ENCODE peak calls at places on chromosome 15, in five cellular contexts. Z is fibroblast of lung; S is effector memory CD4-positive, alpha-beta T cell; E is breast epithelium; D is aorta. M is an unnamed sample. For H3K4me1, the result is how much of the 10 kb centered on the place peaks cover.

GRCh38 chr15:66774001-66774814 is 72.2 kb downstream of the SMAD6 start:
- DNase-seq in S (no peak), D (peak), E (peak), Z (peak), M (peak)

GRCh38 chr15:22257668-22258401 is 177.5 kb downstream of the OR4M2 start:
- DNase-seq in S (no peak), Z (no peak), E (no peak), D (no peak), M (no peak)

GRCh38 chr15:73051402-73051810 is 857 bp upstream of the NEO1 start:
- DNase-seq in E (peak), D (no peak), S (no peak), Z (no peak), M (peak)

GRCh38 chr15:73727330-73728018 is 25.7 kb downstream of the INSYN1 start:
- DNase-seq in Z (peak), E (no peak), D (no peak), S (no peak), M (no peak)

GRCh38 chr15:32857732-32858131 is 139.9 kb downstream of the GREM1 start:
- DNase-seq in E (no peak), S (no peak), D (no peak), Z (no peak), M (no peak)

GRCh38 chr15:67184208-67184925 is 70.1 kb downstream of the AAGAB start:
- DNase-seq in Z (no peak), D (no peak), S (no peak), E (no peak), M (no peak)

GRCh38 chr15:100680726-100681125 is 78.3 kb downstream of the ASB7 start:
- DNase-seq in S (no peak), D (no peak), E (no peak), Z (no peak), M (no peak)

GRCh38 chr15:67641453-67641852 is 99.0 kb downstream of the MAP2K5 start:
- DNase-seq in D (no peak), E (no peak), Z (no peak), S (no peak), M (no peak)

GRCh38 chr15:68106656-68107055 is 52.5 kb downstream of the PIAS1 start:
- DNase-seq in S (no peak), E (no peak), D (no peak), Z (peak), M (no peak)

GRCh38 chr15:70575251-70576227 is 187.8 kb downstream of the UACA start:
- DNase-seq in S (no peak), E (no peak), Z (no peak), D (no peak), M (no peak)

GRCh38 chr15:68354923-68355322 is 77.0 kb downstream of the ITGA11 start:
- DNase-seq in D (no peak), S (no peak), E (no peak), Z (peak), M (no peak)

GRCh38 chr15:28861031-28861534 is 12.6 kb upstream of the GOLGA6L7 start:
- DNase-seq in D (no peak), S (no peak), E (no peak), Z (no peak), M (no peak)

GRCh38 chr15:93089855-93090305 is 869 bp upstream of the RGMA start:
- DNase-seq in D (no peak), Z (no peak), E (no peak), S (no peak), M (no peak)

GRCh38 chr15:90694987-90695386 is 22.2 kb upstream of the BLM start:
- DNase-seq in E (no peak), S (no peak), D (no peak), Z (no peak), M (no peak)

GRCh38 chr15:66993874-66994696 is 71.3 kb upstream of the SMAD3 start:
- DNase-seq in Z (no peak), E (no peak), D (no peak), S (no peak), M (no peak)

GRCh38 chr15:71434774-71435173 is 319.5 kb downstream of the THSD4 start:
- DNase-seq in D (no peak), Z (peak), S (no peak), E (no peak), M (no peak)

GRCh38 chr15:60582370-60583036 is 103.6 kb upstream of the ICE2 start:
- DNase-seq in E (no peak), D (no peak), Z (no peak), S (peak), M (peak)

GRCh38 chr15:45458746-45459403 is 63.7 kb downstream of the SLC30A4 start:
- DNase-seq in S (peak), D (peak), Z (peak), E (peak), M (peak)

GRCh38 chr15:62841269-62841628 is 201.3 kb upstream of the TPM1 start:
- DNase-seq in Z (peak), S (no peak), E (no peak), D (no peak), M (no peak)

GRCh38 chr15:72271895-72272212 is 500 bp downstream of the PARP6 start:
- DNase-seq in S (no peak), Z (peak), E (no peak), D (no peak), M (no peak)

GRCh38 chr15:87021771-87022170 is 942.1 kb downstream of the AGBL1 start:
- DNase-seq in E (no peak), S (no peak), Z (peak), D (no peak), M (no peak)

GRCh38 chr15:64209680-64210334 is 47.0 kb upstream of the PPIB start:
- DNase-seq in E (no peak), S (no peak), Z (peak), D (no peak), M (no peak)

GRCh38 chr15:40594429-40594836 is 384 bp downstream of the KNL1 start:
- DNase-seq in Z (peak), D (peak), E (no peak), S (no peak), M (no peak)

GRCh38 chr15:67690936-67691335 is 134.4 kb upstream of the SKOR1 start:
- DNase-seq in S (no peak), Z (peak), D (no peak), E (no peak), M (no peak)

GRCh38 chr15:89090791-89091666 is 2.8 kb downstream of the ABHD2 start:
- DNase-seq in D (peak), Z (peak), S (no peak), E (peak), M (no peak)

GRCh38 chr15:39922450-39923092 is 2.5 kb upstream of the GPR176 start:
- DNase-seq in S (no peak), D (no peak), Z (no peak), E (no peak), M (no peak)

GRCh38 chr15:91017716-91018115 is 4.7 kb downstream of the VPS33B start:
- DNase-seq in E (no peak), S (no peak), Z (no peak), D (no peak), M (no peak)

GRCh38 chr15:39115379-39116057 is 465.4 kb upstream of the THBS1 start:
- DNase-seq in E (no peak), D (no peak), Z (no peak), S (no peak), M (no peak)

GRCh38 chr15:34161329-34161953 is 48.5 kb downstream of the KATNBL1 start:
- DNase-seq in D (no peak), E (no peak), S (no peak), Z (peak), M (no peak)

GRCh38 chr15:67967871-67968423 is 86.2 kb upstream of the PIAS1 start:
- DNase-seq in Z (peak), D (peak), S (no peak), E (peak), M (no peak)

GRCh38 chr15:70090436-70091291 is 7.1 kb downstream of the TLE3 start:
- DNase-seq in S (no peak), D (no peak), Z (no peak), E (no peak), M (no peak)

GRCh38 chr15:52783929-52784798 is 6.0 kb downstream of the ONECUT1 start:
- DNase-seq in S (no peak), Z (no peak), D (no peak), E (no peak), M (peak)

GRCh38 chr15:66578286-66578875 is 12.6 kb upstream of the LCTL start:
- DNase-seq in Z (peak), S (no peak), D (peak), E (no peak), M (no peak)

GRCh38 chr15:90838066-90838465 is 30.3 kb upstream of the FURIN start:
- DNase-seq in E (no peak), D (no peak), S (peak), Z (no peak), M (peak)

GRCh38 chr15:42498212-42499038 is 3.0 kb downstream of the SNAP23 start:
- DNase-seq in E (no peak), D (no peak), Z (no peak), S (no peak), M (no peak)

GRCh38 chr15:27681038-27681437 is 418.1 kb downstream of the OCA2 start:
- DNase-seq in S (no peak), E (no peak), Z (peak), D (no peak), M (no peak)

GRCh38 chr15:76168237-76168984 is 108.6 kb downstream of the TMEM266 start:
- DNase-seq in Z (no peak), E (no peak), S (no peak), D (no peak), M (no peak)

GRCh38 chr15:83287541-83288027 is 3.1 kb upstream of the BNC1 start:
- DNase-seq in D (no peak), Z (peak), E (no peak), S (no peak), M (no peak)

GRCh38 chr15:83709246-83709645 is 55.3 kb downstream of the ADAMTSL3 start:
- DNase-seq in S (no peak), D (no peak), Z (peak), E (no peak), M (no peak)

DNA sequence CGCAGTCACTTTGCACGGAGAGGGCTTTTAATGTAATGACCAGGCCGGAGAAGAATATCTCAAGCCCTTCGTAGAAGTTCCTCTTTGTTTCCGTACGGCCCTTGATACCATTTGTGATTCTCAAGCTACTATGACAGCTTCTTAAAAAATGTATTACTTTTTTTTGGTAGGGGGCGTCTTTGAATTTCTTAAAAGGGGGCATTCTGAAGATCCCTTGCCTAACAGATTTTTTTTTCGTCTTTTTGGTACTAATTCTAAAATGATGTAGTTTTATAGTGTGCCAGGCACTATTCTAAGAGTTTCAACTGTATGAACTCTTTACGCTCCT is 614.0 kb downstream of the MCTP2 start:
- DNase-seq in E (no peak), S (no peak), Z (no peak), D (no peak), M (no peak)
- H3K4me3 ChIP-seq in E (peak), S (no peak), Z (no peak), D (peak), M (no peak)

GRCh38 chr15:84764989-84765388 is 16.6 kb downstream of the ZNF592 start:
- DNase-seq in E (no peak), Z (no peak), S (no peak), D (no peak), M (no peak)

GRCh38 chr15:84765675-84766074 is 17.3 kb downstream of the ZNF592 start:
- DNase-seq in Z (no peak), D (no peak), E (no peak), S (no peak), M (no peak)

GRCh38 chr15:84764585-84764984 is 16.2 kb downstream of the ZNF592 start:
- DNase-seq in E (no peak), Z (no peak), S (no peak), D (no peak), M (no peak)

GRCh38 chr15:84762840-84763572 is 14.6 kb downstream of the ZNF592 start:
- DNase-seq in D (no peak), E (no peak), Z (no peak), S (no peak), M (no peak)

GRCh38 chr15:84766461-84767005 is 18.1 kb downstream of the ZNF592 start:
- DNase-seq in E (no peak), Z (no peak), D (no peak), S (no peak), M (no peak)
- H3K4me1 ChIP-seq in E (under half), Z (under half), D (under half), S (under half), M (under half)

GRCh38 chr15:85582719-85583089 is 202.3 kb downstream of the AKAP13 start:
- DNase-seq in S (peak), Z (peak), D (peak), E (peak), M (peak)
- H3K4me3 ChIP-seq in S (peak), Z (peak), D (no peak), E (peak), M (peak)

DNA sequence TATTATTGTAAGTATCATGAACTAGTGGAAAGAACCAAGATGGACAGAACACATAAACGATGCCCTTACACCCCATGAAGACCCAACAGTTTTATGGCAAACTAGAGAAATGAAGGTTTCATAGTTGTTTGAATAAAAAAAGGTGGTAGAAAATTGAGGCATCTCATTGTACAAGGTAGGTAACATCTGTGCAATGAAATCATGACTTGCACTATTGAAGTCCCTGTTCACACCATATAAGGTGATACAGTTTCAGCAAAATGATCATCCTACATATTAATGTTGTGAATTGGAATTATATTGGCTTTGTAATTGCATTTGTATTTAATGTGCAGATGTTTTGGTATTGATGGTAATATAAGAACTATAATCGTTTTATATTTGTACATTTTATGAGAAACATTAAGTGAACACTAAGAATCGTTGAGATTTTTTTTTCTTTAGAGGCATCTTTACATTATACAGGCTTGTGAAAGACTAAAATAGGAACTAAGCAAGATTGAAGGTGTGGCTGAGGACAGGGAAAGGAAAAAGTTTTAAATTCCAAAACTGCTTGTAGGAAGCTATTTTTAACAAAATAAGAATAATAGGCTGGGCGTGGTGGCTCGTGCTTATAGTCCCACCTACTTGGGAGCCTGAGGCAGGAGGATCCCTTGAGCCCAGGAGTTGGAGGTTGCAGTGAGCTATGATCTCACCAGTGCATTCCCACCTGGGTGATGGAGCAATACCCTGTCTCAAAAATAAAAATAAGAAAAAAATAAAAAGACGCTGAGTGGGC is 48.5 kb downstream of the CGNL1 start:
- DNase-seq in D (no peak), S (no peak), E (no peak), Z (no peak), M (no peak)
- H3K4me1 ChIP-seq in D (under half), S (under half), E (under half), Z (under half), M (under half)

DNA sequence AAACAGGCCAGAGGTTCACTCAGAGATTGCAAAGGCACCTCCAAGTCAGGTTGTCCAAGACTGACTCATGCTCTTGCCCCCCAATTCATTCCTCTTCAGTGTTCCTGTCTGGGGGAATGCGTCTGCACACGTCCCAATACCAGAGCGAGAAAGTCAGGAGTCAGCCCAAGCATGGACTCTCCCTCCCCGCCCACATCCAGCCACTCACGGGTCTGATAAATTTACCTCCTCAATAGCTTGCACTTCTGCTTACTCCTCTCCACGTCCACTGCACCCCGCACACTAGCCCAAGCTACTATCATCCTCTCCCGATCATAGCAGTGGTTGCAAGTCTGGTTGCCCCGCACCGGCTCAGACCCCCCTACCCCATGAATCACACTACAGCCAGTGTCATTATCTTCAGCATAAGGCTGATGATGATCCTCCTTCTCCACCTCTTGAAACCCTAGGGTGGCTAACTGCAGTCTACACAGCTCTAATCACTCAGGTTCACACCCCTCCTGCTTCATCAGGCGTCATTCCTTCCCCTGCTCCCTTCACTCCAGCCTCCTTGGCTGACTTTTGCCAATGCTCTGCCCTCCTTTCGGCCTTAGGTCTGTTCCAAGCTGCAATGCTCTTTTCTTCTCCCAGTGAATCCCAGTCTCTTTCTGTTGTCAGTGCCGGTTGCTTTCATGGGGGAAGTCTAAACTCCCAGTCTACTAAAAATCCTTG is 27.6 kb upstream of the MYO1E start:
- DNase-seq in S (no peak), D (no peak), Z (no peak), E (no peak), M (no peak)
- H3K4me3 ChIP-seq in S (no peak), D (no peak), Z (no peak), E (no peak), M (no peak)

DNA sequence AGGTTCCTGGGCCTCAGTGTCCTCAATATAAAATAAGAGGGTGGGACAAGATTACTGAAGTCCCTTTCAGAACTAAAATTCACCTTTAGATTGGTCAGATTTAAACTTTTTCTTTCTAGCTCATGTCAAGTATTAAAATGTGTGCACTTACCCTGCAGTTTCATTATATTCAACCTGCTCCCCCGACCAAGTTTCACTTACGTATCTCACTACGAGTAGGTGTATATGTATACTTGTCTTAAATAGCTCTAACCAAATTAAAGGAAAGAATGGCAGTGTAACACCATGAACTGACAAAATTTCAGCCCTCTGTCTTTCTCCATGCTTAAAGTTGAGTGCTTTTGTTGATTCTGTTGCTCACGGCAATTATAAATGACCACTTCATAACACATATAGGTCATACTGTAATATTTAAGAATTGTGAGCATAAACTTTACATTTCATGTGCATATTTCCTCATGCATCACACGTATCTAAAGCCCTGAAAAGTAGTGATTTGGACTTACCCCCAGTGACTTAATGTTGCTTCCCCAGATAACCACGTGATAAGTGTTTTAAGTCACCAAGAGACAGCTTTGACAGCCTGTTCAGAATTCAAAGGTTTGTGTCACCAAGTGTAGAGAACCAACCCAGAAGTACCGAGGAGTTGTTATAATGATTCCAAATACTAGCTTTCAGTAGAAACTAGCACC is 70.0 kb downstream of the PGPEP1L start:
- DNase-seq in D (no peak), S (no peak), E (no peak), Z (no peak), M (no peak)
- H3K4me1 ChIP-seq in D (under half), S (under half), E (under half), Z (under half), M (under half)

GRCh38 chr15:80071652-80072051 is 12.2 kb downstream of the ZFAND6 start:
- DNase-seq in Z (no peak), D (no peak), S (no peak), E (no peak), M (no peak)
- H3K4me3 ChIP-seq in Z (peak), D (no peak), S (no peak), E (no peak), M (peak)